ENCODE peak calls at places on chromosomes 11 and 22, in four cellular contexts. Y, F, R and D are unnamed samples.

GRCh38 chr11:30346068-30346688 is 23.3 kb downstream of the ARL14EP start:
- DNase-seq in R (no peak), F (no peak), Y (peak; percentile 47), D (no peak)

GRCh38 chr22:50175191-50175461 is 4.6 kb downstream of the PANX2 start:
- DNase-seq in R (no peak), F (no peak), Y (no peak), D (no peak)

GRCh38 chr22:44396021-44396726 is 83.4 kb upstream of the SHISAL1 start:
- DNase-seq in F (peak; percentile 4), Y (no peak), R (no peak), D (peak; percentile 5)

GRCh38 chr22:48157676-48158075 is 1395.2 kb downstream of the TBC1D22A start:
- DNase-seq in R (no peak), F (no peak), Y (no peak), D (no peak)

GRCh38 chr11:79436911-79437273 is 3.9 kb downstream of the TENM4 start:
- DNase-seq in R (no peak), Y (no peak), F (no peak), D (no peak)

GRCh38 chr11:103714246-103714645 is 322.2 kb upstream of the DDI1 start:
- DNase-seq in Y (no peak), F (no peak), R (no peak), D (no peak)

GRCh38 chr11:83713701-83714100 is 427.5 kb upstream of the CCDC90B start:
- DNase-seq in Y (no peak), F (no peak), R (no peak), D (no peak)

GRCh38 chr11:130480166-130480565 is 31.7 kb downstream of the ADAMTS15 start:
- DNase-seq in R (no peak), F (no peak), Y (no peak), D (no peak)

GRCh38 chr11:84594602-84595001 is 1032.5 kb downstream of the DLG2 start:
- DNase-seq in Y (no peak), F (no peak), R (no peak), D (no peak)

GRCh38 chr22:32987081-32987631 is 71.0 kb downstream of the SYN3 start:
- DNase-seq in F (peak; percentile 79), R (no peak), Y (no peak), D (no peak)

GRCh38 chr11:32088117-32088941 is 2.5 kb upstream of the RCN1 start:
- DNase-seq in R (peak; percentile 69), F (no peak), Y (peak; percentile 36), D (no peak)

GRCh38 chr22:45997077-45997774 is 20.3 kb upstream of the WNT7B start:
- DNase-seq in R (no peak), Y (peak; percentile 64), F (no peak), D (no peak)

GRCh38 chr11:68436162-68436888 is 24.2 kb upstream of the PPP6R3 start:
- DNase-seq in Y (no peak), F (no peak), R (no peak), D (no peak)

GRCh38 chr11:68437927-68438657 is 22.5 kb upstream of the PPP6R3 start:
- DNase-seq in F (no peak), R (no peak), Y (no peak), D (no peak)

GRCh38 chr11:68438658-68439259 is 21.8 kb upstream of the PPP6R3 start:
- DNase-seq in F (no peak), R (no peak), Y (no peak), D (no peak)

GRCh38 chr11:68439355-68440065 is 21.0 kb upstream of the PPP6R3 start:
- DNase-seq in Y (no peak), F (peak; percentile 76), R (no peak), D (no peak)

GRCh38 chr11:68436985-68437926 is 23.3 kb upstream of the PPP6R3 start:
- DNase-seq in F (no peak), R (no peak), Y (no peak), D (no peak)
- TF ChIP-seq CTCF in F (no peak), R (no peak), Y (no peak), D (no peak)

GRCh38 chr11:57340228-57340627 is 2.1 kb downstream of the P2RX3 start:
- DNase-seq in Y (no peak), R (no peak), F (peak; percentile 82), D (no peak)
- TF ChIP-seq CTCF in Y (no peak), R (no peak), F (peak; percentile 57), D (no peak)

GRCh38 chr11:119536801-119537200 is 113.8 kb upstream of the THY1 start:
- DNase-seq in F (no peak), R (no peak), Y (no peak), D (no peak)
- TF ChIP-seq CTCF in F (peak; percentile 56), R (no peak), Y (no peak), D (no peak)

DNA sequence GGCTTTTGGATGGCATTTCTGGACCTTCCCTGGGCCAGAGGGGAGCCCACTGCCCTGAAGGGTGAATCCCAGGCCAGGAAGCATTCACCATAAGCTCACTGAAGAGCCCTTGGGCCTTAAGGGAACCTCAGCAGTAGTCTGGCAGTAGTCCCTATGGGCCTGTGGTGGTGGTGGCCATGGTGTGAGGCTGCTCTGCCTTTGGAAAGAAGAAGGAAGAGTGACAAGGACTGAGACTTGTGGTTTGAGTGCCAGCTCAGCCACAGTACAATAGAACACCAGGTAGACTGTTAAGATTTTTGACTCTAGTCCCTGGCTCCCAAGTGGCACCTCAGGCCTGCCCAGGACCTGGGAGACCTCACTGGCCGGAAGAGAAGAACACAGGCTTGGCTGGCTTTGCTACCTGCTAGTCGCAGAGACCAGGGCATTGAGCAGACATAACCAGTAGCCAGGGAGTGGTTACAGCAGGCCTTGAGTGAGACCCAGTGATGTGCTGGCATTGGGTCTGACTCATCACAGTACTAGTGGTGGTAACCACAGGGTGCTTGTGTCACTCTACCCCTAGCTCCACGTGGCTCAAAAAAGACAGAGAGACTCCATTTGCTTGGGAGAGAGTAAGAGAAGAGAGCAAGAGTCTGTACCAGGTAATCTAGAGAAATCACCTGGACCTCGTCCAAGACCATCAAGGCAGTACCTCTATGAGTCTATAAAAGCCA is 259.8 kb upstream of the BLID start:
- DNase-seq in Y (no peak), R (no peak), F (no peak), D (no peak)
- TF ChIP-seq CTCF in Y (no peak), R (no peak), F (no peak), D (no peak)

GRCh38 chr11:36377759-36378553 is 81.9 kb downstream of the PRR5L start:
- DNase-seq in R (no peak), Y (no peak), F (no peak), D (no peak)

GRCh38 chr11:36376315-36376887 is 80.3 kb downstream of the PRR5L start:
- DNase-seq in Y (no peak), F (peak; percentile 82), R (no peak), D (no peak)

GRCh38 chr11:36374726-36375125 is 78.6 kb downstream of the PRR5L start:
- DNase-seq in R (no peak), F (no peak), Y (no peak), D (no peak)

GRCh38 chr11:36375348-36376314 is 79.5 kb downstream of the PRR5L start:
- DNase-seq in F (peak; percentile 72), R (no peak), Y (no peak), D (no peak)

DNA sequence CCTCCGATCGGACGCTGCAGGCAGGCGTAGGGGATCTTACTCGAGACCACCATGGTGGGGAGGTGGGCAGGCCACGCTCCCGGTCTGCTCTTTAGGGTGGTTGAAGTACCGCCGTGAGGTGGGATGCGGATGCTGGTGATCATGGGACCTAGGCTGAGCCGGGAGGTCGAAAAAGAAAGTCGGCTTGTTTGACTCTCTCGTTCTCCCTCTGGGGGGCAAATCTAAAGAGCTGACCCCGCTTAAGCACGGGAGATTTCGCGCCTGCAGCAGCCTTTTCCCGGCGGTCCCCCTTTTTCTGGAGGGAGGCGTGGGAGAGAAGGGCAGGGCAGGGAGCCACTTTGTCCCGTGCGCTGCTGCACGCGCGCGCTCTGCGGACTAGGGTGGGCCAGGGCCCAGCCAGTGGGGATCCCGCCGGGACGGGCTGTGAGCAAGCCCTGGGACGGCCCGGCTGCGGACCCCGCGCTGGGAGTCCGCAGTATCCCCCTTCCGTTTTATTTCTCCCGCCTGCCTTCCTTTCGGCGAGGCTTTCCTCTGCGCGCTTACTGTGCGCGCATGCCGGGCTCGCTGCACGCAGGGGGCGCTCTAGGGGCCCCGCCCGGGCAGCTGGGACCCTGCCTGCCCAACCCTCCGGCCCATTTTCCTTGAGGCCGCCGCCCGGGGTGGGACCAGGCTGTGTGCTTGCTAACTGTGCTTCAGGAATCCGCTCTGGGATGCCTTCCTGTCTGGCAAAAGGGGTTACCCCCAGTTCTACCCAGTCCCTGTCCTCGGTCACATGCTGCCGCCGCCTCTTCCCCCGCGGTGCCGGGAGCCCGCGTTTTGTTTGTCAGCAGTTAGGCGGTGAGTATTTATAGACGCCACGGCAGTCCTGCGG is 81.0 kb downstream of the PRR5L start:
- DNase-seq in R (no peak), F (peak; percentile 90), Y (no peak), D (peak; percentile 44)
- TF ChIP-seq CTCF in R (peak; percentile 36), F (peak; percentile 82), Y (peak; percentile 26), D (no peak)

DNA sequence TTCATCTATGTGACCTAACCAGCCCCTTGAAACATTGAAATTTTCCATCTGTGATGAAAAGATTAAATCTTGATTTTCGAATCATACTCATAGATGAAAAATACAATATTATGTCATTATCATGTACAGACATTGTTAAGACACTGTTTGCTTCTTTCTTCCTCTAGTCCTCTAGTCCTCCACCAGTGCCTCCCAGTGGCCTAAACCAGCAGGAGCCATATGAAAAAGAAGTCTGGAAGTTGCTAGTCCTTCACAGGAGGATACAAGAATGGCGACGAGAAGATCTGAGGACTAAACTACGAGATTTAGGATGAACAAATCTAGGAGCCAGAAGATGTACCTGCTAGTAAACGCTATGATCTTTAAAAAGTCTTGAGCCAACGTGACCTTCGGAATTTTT is 134.1 kb downstream of the SLC17A6 start:
- DNase-seq in R (no peak), Y (no peak), F (peak; percentile 67), D (no peak)
- TF ChIP-seq CTCF in R (no peak), Y (no peak), F (peak; percentile 68), D (no peak)

GRCh38 chr11:5605849-5606248 is 9.4 kb downstream of the TRIM6 start:
- DNase-seq in Y (no peak), F (no peak), R (peak; percentile 43), D (no peak)
- TF ChIP-seq CTCF in Y (no peak), F (no peak), R (no peak), D (no peak)